ENCODE peak calls at places on chromosomes 4 and X, in eight cellular contexts. X is ACHN; P is HCEC 1CT; J is activated gamma-delta T cell treated with Interleukin-2 at 50 U/mL for 16 hours; T is amygdala; R is neural crest cell; A is activated CD4-positive, alpha-beta T cell treated with anti-CD3 and anti-CD28 coated beads, Interleukin-2, amount 10 ng/mL, durations not matched to agents 24 days and 14 days; V is AG08396. Z is an unnamed sample.
A peak's percentile ranks its signal among the peaks of the same experiment; 100 is the strongest.

GRCh38 chr4:24511371-24512063 is 72.8 kb downstream of the DHX15 start:
- DNase-seq in X (no peak), P (peak; percentile 14), J (no peak), T (no peak), R (no peak), A (no peak), V (peak; percentile 52), Z (no peak)

GRCh38 chrX:102746134-102746584 is 25.6 kb downstream of the GPRASP3 start:
- DNase-seq in X (peak; percentile 27), P (no peak), J (peak; percentile 10), T (no peak), R (no peak), A (peak; percentile 64), V (peak; percentile 35), Z (peak; percentile 17)

GRCh38 chr4:140947507-140947906 is 185.8 kb downstream of the RNF150 start:
- DNase-seq in X (no peak), P (no peak), J (no peak), T (no peak), R (no peak), A (peak; percentile 19), V (no peak), Z (no peak)

GRCh38 chr4:113467581-113467980 is 294.0 kb downstream of the CAMK2D start:
- DNase-seq in X (peak; percentile 62), P (peak; percentile 68), J (no peak), T (no peak), R (no peak), A (no peak), V (peak; percentile 17), Z (peak; percentile 73)

GRCh38 chr4:175758595-175758994 is 53.5 kb downstream of the GPM6A start:
- DNase-seq in X (no peak), P (no peak), J (no peak), T (no peak), R (no peak), A (no peak), V (no peak), Z (no peak)

GRCh38 chrX:44980403-44980802 is 107.4 kb downstream of the KDM6A start:
- DNase-seq in X (no peak), P (no peak), J (no peak), T (no peak), R (no peak), A (no peak), V (no peak), Z (no peak)

GRCh38 chrX:9285342-9285771 is 179.5 kb upstream of the TBL1X start:
- DNase-seq in X (no peak), P (no peak), J (peak; percentile 6), T (no peak), R (no peak), A (peak; percentile 66), V (no peak), Z (no peak)

GRCh38 chr4:140877781-140878180 is 121.6 kb upstream of the TBC1D9 start:
- DNase-seq in X (no peak), P (no peak), J (no peak), T (no peak), R (no peak), A (no peak), V (no peak), Z (no peak)

GRCh38 chrX:136170109-136170800 is 22.9 kb downstream of the FHL1 start:
- DNase-seq in X (no peak), P (peak; percentile 38), J (no peak), T (no peak), R (no peak), A (no peak), V (no peak), Z (peak; percentile 43)

GRCh38 chrX:10612215-10612614 is 8.2 kb downstream of the MID1 start:
- DNase-seq in X (no peak), P (peak; percentile 69), J (no peak), T (no peak), R (no peak), A (no peak), V (no peak), Z (peak; percentile 72)

GRCh38 chrX:31136144-31136572 is 64.3 kb upstream of the FTHL17 start:
- DNase-seq in X (no peak), P (no peak), J (no peak), T (no peak), R (no peak), A (no peak), V (no peak), Z (no peak)

GRCh38 chrX:119292445-119292844 is 56.4 kb downstream of the PGRMC1 start:
- DNase-seq in X (peak; percentile 0), P (no peak), J (no peak), T (no peak), R (no peak), A (no peak), V (no peak), Z (no peak)

GRCh38 chr4:91256043-91256442 is 1047.7 kb upstream of the GRID2 start:
- DNase-seq in X (peak; percentile 9), P (no peak), J (no peak), T (no peak), R (no peak), A (no peak), V (no peak), Z (peak; percentile 47)

Z was measured in kidney tubule cell.